ENCODE peak calls at places on chromosome X, in four cellular contexts. One of them, this sample, is unnamed.
A peak's percentile ranks its signal among the peaks of the same experiment; 100 is the strongest.

GRCh38 chrX:55754861-55755294 is 37.3 kb downstream of the RRAGB start:
- DNase-seq in kidney tubule cell: no peak
- DNase-seq in sciatic nerve: no peak
- DNase-seq in ELR: no peak
- DNase-seq in this sample: no peak

GRCh38 chrX:17654116-17654515 is 83.2 kb upstream of the SCML1 start:
- DNase-seq in kidney tubule cell: peak; percentile 22
- DNase-seq in sciatic nerve: no peak
- DNase-seq in ELR: no peak
- DNase-seq in this sample: no peak

GRCh38 chrX:10197597-10198210 is 40.9 kb downstream of the CLCN4 start:
- DNase-seq in kidney tubule cell: no peak
- DNase-seq in sciatic nerve: no peak
- DNase-seq in ELR: no peak
- DNase-seq in this sample: no peak

GRCh38 chrX:124028177-124028576 is 66.7 kb downstream of the STAG2 start:
- DNase-seq in kidney tubule cell: peak; percentile 7
- DNase-seq in sciatic nerve: no peak
- DNase-seq in ELR: peak; percentile 77
- DNase-seq in this sample: no peak

GRCh38 chrX:41468647-41469323 is 21.6 kb downstream of the NYX start:
- DNase-seq in kidney tubule cell: no peak
- DNase-seq in sciatic nerve: no peak
- DNase-seq in ELR: no peak
- DNase-seq in this sample: no peak

GRCh38 chrX:9416562-9417319 is 48.1 kb upstream of the TBL1X start:
- DNase-seq in kidney tubule cell: no peak
- DNase-seq in sciatic nerve: no peak
- DNase-seq in ELR: no peak
- DNase-seq in this sample: no peak

GRCh38 chrX:101287402-101287801 is 3.7 kb downstream of the TAF7L start:
- DNase-seq in kidney tubule cell: peak; percentile 52
- DNase-seq in sciatic nerve: no peak
- DNase-seq in ELR: peak; percentile 56
- DNase-seq in this sample: no peak

GRCh38 chrX:140157143-140157542 is 191.8 kb upstream of the CXorf66 start:
- DNase-seq in kidney tubule cell: no peak
- DNase-seq in sciatic nerve: no peak
- DNase-seq in ELR: no peak
- DNase-seq in this sample: no peak

GRCh38 chrX:49310371-49310770 is 6.9 kb downstream of the GAGE10 start:
- DNase-seq in kidney tubule cell: no peak
- DNase-seq in sciatic nerve: no peak
- DNase-seq in ELR: no peak
- DNase-seq in this sample: no peak

GRCh38 chrX:135345328-135345645 is 36.0 kb downstream of the ETDC start:
- DNase-seq in kidney tubule cell: peak; percentile 26
- DNase-seq in sciatic nerve: peak; percentile 65
- DNase-seq in ELR: peak; percentile 64
- DNase-seq in this sample: no peak

GRCh38 chrX:8084023-8084422 is 87.0 kb downstream of the VCX2 start:
- DNase-seq in kidney tubule cell: no peak
- DNase-seq in sciatic nerve: no peak
- DNase-seq in ELR: peak; percentile 53
- DNase-seq in this sample: peak; percentile 4

GRCh38 chrX:110108381-110108796 is 105.5 kb downstream of the TMEM164 start:
- DNase-seq in kidney tubule cell: no peak
- DNase-seq in sciatic nerve: no peak
- DNase-seq in ELR: no peak
- DNase-seq in this sample: no peak

GRCh38 chrX:22037225-22037624 is 5.1 kb downstream of the PHEX start:
- DNase-seq in kidney tubule cell: no peak
- DNase-seq in sciatic nerve: no peak
- DNase-seq in ELR: no peak
- DNase-seq in this sample: no peak

GRCh38 chrX:66074920-66075879 is 35.3 kb upstream of the VSIG4 start:
- DNase-seq in kidney tubule cell: no peak
- DNase-seq in sciatic nerve: peak; percentile 65
- DNase-seq in ELR: no peak
- DNase-seq in this sample: no peak

GRCh38 chrX:53281321-53281822 is at the start of gene IQSEC2:
- DNase-seq in kidney tubule cell: peak; percentile 82
- DNase-seq in sciatic nerve: peak; percentile 93
- DNase-seq in ELR: peak; percentile 77
- DNase-seq in this sample: no peak

GRCh38 chrX:69506617-69507499 is 2.7 kb downstream of the NALF2 start:
- DNase-seq in kidney tubule cell: peak; percentile 39
- DNase-seq in sciatic nerve: no peak
- DNase-seq in ELR: peak; percentile 3
- DNase-seq in this sample: no peak

GRCh38 chrX:136954930-136955329 is 74.4 kb upstream of the RBMX start:
- DNase-seq in kidney tubule cell: peak; percentile 31
- DNase-seq in sciatic nerve: no peak
- DNase-seq in ELR: peak; percentile 49
- DNase-seq in this sample: no peak

GRCh38 chrX:55716937-55717336 is 612 bp upstream of the RRAGB start:
- DNase-seq in kidney tubule cell: no peak
- DNase-seq in sciatic nerve: no peak
- DNase-seq in ELR: no peak
- DNase-seq in this sample: no peak

GRCh38 chrX:136185409-136186022 is 38.2 kb downstream of the FHL1 start:
- DNase-seq in kidney tubule cell: peak; percentile 62
- DNase-seq in sciatic nerve: no peak
- DNase-seq in ELR: peak; percentile 65
- DNase-seq in this sample: no peak

GRCh38 chrX:10769165-10769564 is 148.8 kb upstream of the MID1 start:
- DNase-seq in kidney tubule cell: peak; percentile 39
- DNase-seq in sciatic nerve: no peak
- DNase-seq in ELR: peak; percentile 60
- DNase-seq in this sample: no peak